ENCODE peak calls at places on chromosomes 2 and 18, in eight cellular contexts. One of them, this sample, is unnamed.

GRCh38 chr2:46180189-46180588 is 117.0 kb upstream of the EPAS1 start:
- DNase-seq in right lobe of liver: no peak
- DNase-seq in fibroblast of lung: no peak
- DNase-seq in HL-60: no peak
- DNase-seq in GM13977: no peak
- DNase-seq in natural killer cell: no peak
- DNase-seq in A549: no peak
- DNase-seq in tibial nerve: no peak
- DNase-seq in this sample: no peak

GRCh38 chr2:112138143-112139032 is at the start of gene FBLN7:
- DNase-seq in right lobe of liver: peak
- DNase-seq in HL-60: peak
- DNase-seq in tibial nerve: no peak
- DNase-seq in GM13977: peak
- DNase-seq in natural killer cell: no peak
- DNase-seq in fibroblast of lung: peak
- DNase-seq in A549: no peak
- DNase-seq in this sample: no peak

GRCh38 chr2:238527565-238527964 is 100.8 kb downstream of the ASB1 start:
- DNase-seq in HL-60: no peak
- DNase-seq in tibial nerve: no peak
- DNase-seq in natural killer cell: no peak
- DNase-seq in fibroblast of lung: peak
- DNase-seq in A549: peak
- DNase-seq in GM13977: no peak
- DNase-seq in right lobe of liver: peak
- DNase-seq in this sample: no peak

GRCh38 chr2:144703852-144704324 is 184.0 kb upstream of the ZEB2 start:
- DNase-seq in A549: peak
- DNase-seq in fibroblast of lung: peak
- DNase-seq in right lobe of liver: peak
- DNase-seq in tibial nerve: peak
- DNase-seq in GM13977: no peak
- DNase-seq in HL-60: peak
- DNase-seq in natural killer cell: peak
- DNase-seq in this sample: no peak

GRCh38 chr2:70934981-70935380 is 719 bp upstream of the ATP6V1B1 start:
- DNase-seq in natural killer cell: no peak
- DNase-seq in fibroblast of lung: no peak
- DNase-seq in HL-60: no peak
- DNase-seq in right lobe of liver: no peak
- DNase-seq in A549: no peak
- DNase-seq in GM13977: no peak
- DNase-seq in tibial nerve: no peak
- DNase-seq in this sample: no peak

GRCh38 chr18:36333418-36333817 is 35.9 kb downstream of the FHOD3 start:
- DNase-seq in tibial nerve: no peak
- DNase-seq in fibroblast of lung: peak
- DNase-seq in natural killer cell: no peak
- DNase-seq in A549: no peak
- DNase-seq in HL-60: no peak
- DNase-seq in right lobe of liver: no peak
- DNase-seq in GM13977: no peak
- DNase-seq in this sample: no peak

GRCh38 chr2:144730711-144731110 is 210.8 kb upstream of the ZEB2 start:
- DNase-seq in A549: no peak
- DNase-seq in right lobe of liver: no peak
- DNase-seq in GM13977: no peak
- DNase-seq in HL-60: no peak
- DNase-seq in natural killer cell: no peak
- DNase-seq in tibial nerve: no peak
- DNase-seq in fibroblast of lung: no peak
- DNase-seq in this sample: no peak

GRCh38 chr2:206296128-206296527 is 21.7 kb downstream of the ZDBF2 start:
- DNase-seq in HL-60: no peak
- DNase-seq in GM13977: no peak
- DNase-seq in tibial nerve: no peak
- DNase-seq in fibroblast of lung: peak
- DNase-seq in A549: peak
- DNase-seq in natural killer cell: no peak
- DNase-seq in right lobe of liver: no peak
- DNase-seq in this sample: no peak

GRCh38 chr2:204019572-204020501 is 83.3 kb downstream of the ICOS start:
- DNase-seq in A549: peak
- DNase-seq in HL-60: no peak
- DNase-seq in fibroblast of lung: peak
- DNase-seq in GM13977: no peak
- DNase-seq in right lobe of liver: no peak
- DNase-seq in tibial nerve: no peak
- DNase-seq in natural killer cell: no peak
- DNase-seq in this sample: no peak

DNA sequence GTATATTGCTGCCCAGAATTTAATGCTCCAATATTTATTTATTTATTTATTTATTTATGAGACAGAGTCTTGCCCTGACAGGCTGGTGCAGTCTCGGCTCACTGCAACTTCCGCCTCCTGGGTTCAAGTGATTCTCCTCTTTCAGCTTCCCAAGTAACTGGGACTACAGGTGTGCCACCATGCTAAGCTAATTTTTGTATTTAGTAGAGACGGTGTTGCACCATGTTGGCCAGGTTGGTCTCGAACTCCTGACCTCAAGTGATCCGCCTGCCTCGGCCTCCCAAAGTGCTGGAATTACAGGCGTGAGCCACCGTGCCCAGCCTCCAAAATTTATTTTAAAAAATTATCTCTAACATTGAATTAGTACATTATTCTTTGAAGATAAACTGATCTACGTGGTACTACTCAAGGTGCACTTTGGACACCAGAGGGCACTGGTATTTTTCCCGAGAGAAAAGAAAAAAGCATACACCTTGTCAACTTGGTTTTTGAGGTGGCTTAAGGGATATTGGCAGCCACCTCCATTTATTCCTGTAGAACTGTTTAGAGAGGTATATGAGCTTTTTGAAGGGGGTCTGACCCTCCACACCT is 1.4 kb upstream of the IDH1 start:
- DNase-seq in natural killer cell: no peak
- DNase-seq in tibial nerve: no peak
- DNase-seq in A549: peak
- DNase-seq in GM13977: no peak
- DNase-seq in fibroblast of lung: no peak
- DNase-seq in right lobe of liver: no peak
- DNase-seq in HL-60: no peak
- DNase-seq in this sample: no peak
- TF ChIP-seq CTCF in natural killer cell: no peak
- TF ChIP-seq CTCF in tibial nerve: no peak
- TF ChIP-seq CTCF in A549: peak
- TF ChIP-seq CTCF in GM13977: peak
- TF ChIP-seq CTCF in fibroblast of lung: no peak
- TF ChIP-seq CTCF in right lobe of liver: peak
- TF ChIP-seq CTCF in HL-60: no peak
- TF ChIP-seq CTCF in this sample: peak

GRCh38 chr2:191905336-191905735 is 58.4 kb upstream of the CAVIN2 start:
- DNase-seq in right lobe of liver: no peak
- DNase-seq in fibroblast of lung: no peak
- DNase-seq in A549: no peak
- DNase-seq in tibial nerve: no peak
- DNase-seq in HL-60: no peak
- DNase-seq in natural killer cell: no peak
- DNase-seq in GM13977: no peak
- DNase-seq in this sample: no peak
- TF ChIP-seq CTCF in right lobe of liver: no peak
- TF ChIP-seq CTCF in fibroblast of lung: no peak
- TF ChIP-seq CTCF in A549: no peak
- TF ChIP-seq CTCF in tibial nerve: no peak
- TF ChIP-seq CTCF in HL-60: no peak
- TF ChIP-seq CTCF in natural killer cell: no peak
- TF ChIP-seq CTCF in GM13977: no peak
- TF ChIP-seq CTCF in this sample: no peak

GRCh38 chr2:135600915-135601314 is 69.6 kb downstream of the R3HDM1 start:
- DNase-seq in fibroblast of lung: no peak
- DNase-seq in natural killer cell: no peak
- DNase-seq in A549: peak
- DNase-seq in GM13977: no peak
- DNase-seq in right lobe of liver: no peak
- DNase-seq in HL-60: no peak
- DNase-seq in tibial nerve: no peak
- DNase-seq in this sample: no peak
- TF ChIP-seq CTCF in fibroblast of lung: peak
- TF ChIP-seq CTCF in natural killer cell: no peak
- TF ChIP-seq CTCF in A549: peak
- TF ChIP-seq CTCF in GM13977: no peak
- TF ChIP-seq CTCF in right lobe of liver: no peak
- TF ChIP-seq CTCF in HL-60: no peak
- TF ChIP-seq CTCF in tibial nerve: no peak
- TF ChIP-seq CTCF in this sample: no peak

DNA sequence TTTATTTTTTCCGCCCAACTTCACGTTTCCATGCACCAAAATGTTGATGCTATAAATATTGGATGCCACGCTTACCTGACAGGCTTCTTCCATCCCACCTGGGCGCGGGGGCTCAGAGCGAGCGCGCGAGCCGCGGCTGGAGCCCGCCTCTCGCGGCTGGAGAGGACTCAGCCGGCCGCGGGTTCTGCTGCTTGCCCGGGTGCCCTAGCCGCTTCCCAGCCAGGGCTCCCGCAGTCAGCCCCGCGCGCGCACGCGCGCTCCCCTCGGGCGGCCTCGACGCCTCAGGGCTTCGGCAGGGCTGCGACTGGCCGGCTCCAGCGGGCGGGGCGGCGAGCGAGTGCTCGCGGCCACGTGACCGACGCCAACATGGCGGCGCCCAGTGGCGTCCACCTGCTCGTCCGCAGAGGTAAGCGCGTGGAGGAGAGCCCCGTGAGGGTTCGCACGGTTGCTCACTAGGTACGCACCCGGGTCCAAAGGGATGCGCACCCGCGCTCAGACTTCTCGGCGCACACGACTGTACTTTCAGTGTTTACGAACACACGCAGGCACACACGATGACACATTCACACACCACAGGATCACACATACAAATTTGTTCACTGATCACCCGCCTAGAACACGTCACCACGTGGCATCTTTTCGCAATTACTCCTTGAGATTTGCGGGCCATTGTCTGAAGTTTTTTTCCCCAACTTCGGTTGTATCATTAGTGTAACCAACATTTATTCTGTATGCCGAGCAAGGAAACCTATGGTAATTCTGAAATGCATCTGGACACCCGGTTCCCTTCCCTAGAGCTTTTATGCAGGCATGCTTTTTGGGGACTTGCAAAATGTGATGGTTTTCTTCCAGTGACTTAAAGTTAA is at the start of gene METAP1D:
- DNase-seq in GM13977: peak
- DNase-seq in right lobe of liver: peak
- DNase-seq in HL-60: peak
- DNase-seq in A549: peak
- DNase-seq in tibial nerve: peak
- DNase-seq in fibroblast of lung: peak
- DNase-seq in natural killer cell: peak
- DNase-seq in this sample: peak
- TF ChIP-seq CTCF in GM13977: no peak
- TF ChIP-seq CTCF in right lobe of liver: no peak
- TF ChIP-seq CTCF in HL-60: no peak
- TF ChIP-seq CTCF in A549: no peak
- TF ChIP-seq CTCF in tibial nerve: no peak
- TF ChIP-seq CTCF in fibroblast of lung: no peak
- TF ChIP-seq CTCF in natural killer cell: no peak
- TF ChIP-seq CTCF in this sample: no peak

GRCh38 chr18:44969214-44969842 is 288.6 kb downstream of the SETBP1 start:
- DNase-seq in tibial nerve: no peak
- DNase-seq in fibroblast of lung: no peak
- DNase-seq in HL-60: no peak
- DNase-seq in right lobe of liver: no peak
- DNase-seq in A549: no peak
- DNase-seq in natural killer cell: no peak
- DNase-seq in GM13977: no peak
- DNase-seq in this sample: no peak

GRCh38 chr18:44967599-44967998 is 286.9 kb downstream of the SETBP1 start:
- DNase-seq in fibroblast of lung: no peak
- DNase-seq in HL-60: no peak
- DNase-seq in tibial nerve: no peak
- DNase-seq in right lobe of liver: no peak
- DNase-seq in GM13977: no peak
- DNase-seq in A549: no peak
- DNase-seq in natural killer cell: no peak
- DNase-seq in this sample: no peak

GRCh38 chr18:44973282-44973681 is 292.6 kb downstream of the SETBP1 start:
- DNase-seq in right lobe of liver: no peak
- DNase-seq in A549: peak
- DNase-seq in GM13977: no peak
- DNase-seq in tibial nerve: no peak
- DNase-seq in fibroblast of lung: no peak
- DNase-seq in natural killer cell: no peak
- DNase-seq in HL-60: no peak
- DNase-seq in this sample: no peak

GRCh38 chr18:44974174-44974573 is 293.5 kb downstream of the SETBP1 start:
- DNase-seq in tibial nerve: no peak
- DNase-seq in HL-60: no peak
- DNase-seq in fibroblast of lung: no peak
- DNase-seq in right lobe of liver: no peak
- DNase-seq in GM13977: no peak
- DNase-seq in A549: no peak
- DNase-seq in natural killer cell: no peak
- DNase-seq in this sample: no peak

DNA sequence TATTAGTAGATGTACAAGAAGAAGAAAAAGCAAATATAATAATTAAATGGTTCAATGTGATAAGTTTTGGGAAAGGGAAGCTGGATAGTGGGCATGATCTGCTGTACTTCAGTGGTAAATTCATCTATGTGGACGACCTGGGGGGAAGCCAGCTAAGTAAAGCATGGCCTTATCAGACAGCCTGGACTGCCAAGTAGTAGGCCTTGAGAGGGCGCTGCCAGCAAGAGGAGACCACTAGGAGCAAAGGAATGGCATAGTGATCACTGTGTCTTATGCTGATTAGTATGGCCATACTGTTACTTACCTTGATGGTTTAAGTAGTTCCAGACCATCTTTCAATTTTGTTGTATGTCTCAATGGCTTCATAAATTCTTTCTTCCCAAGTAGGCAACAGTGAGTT is 287.6 kb downstream of the SETBP1 start:
- DNase-seq in natural killer cell: no peak
- DNase-seq in GM13977: no peak
- DNase-seq in tibial nerve: no peak
- DNase-seq in HL-60: no peak
- DNase-seq in A549: no peak
- DNase-seq in fibroblast of lung: no peak
- DNase-seq in right lobe of liver: no peak
- DNase-seq in this sample: no peak
- TF ChIP-seq CTCF in natural killer cell: no peak
- TF ChIP-seq CTCF in GM13977: peak
- TF ChIP-seq CTCF in tibial nerve: no peak
- TF ChIP-seq CTCF in HL-60: no peak
- TF ChIP-seq CTCF in A549: no peak
- TF ChIP-seq CTCF in fibroblast of lung: no peak
- TF ChIP-seq CTCF in right lobe of liver: no peak
- TF ChIP-seq CTCF in this sample: no peak